ENCODE peak calls at places on chromosomes 3 and 15, in five cellular contexts. One of them, this sample, is unnamed.

GRCh38 chr15:63250312-63250965 is 27.0 kb upstream of the APH1B start:
- DNase-seq in astrocyte: peak; percentile 97
- DNase-seq in A549: no peak
- DNase-seq in OCI-LY7: no peak
- DNase-seq in neuronal stem cell: no peak
- DNase-seq in this sample: peak; percentile 98

GRCh38 chr3:4398120-4398740 is 68.8 kb downstream of the SUMF1 start:
- DNase-seq in astrocyte: no peak
- DNase-seq in neuronal stem cell: no peak
- DNase-seq in OCI-LY7: no peak
- DNase-seq in A549: no peak
- DNase-seq in this sample: no peak

GRCh38 chr15:52518487-52518886 is 10.2 kb downstream of the MYO5A start:
- DNase-seq in neuronal stem cell: no peak
- DNase-seq in astrocyte: peak; percentile 23
- DNase-seq in A549: no peak
- DNase-seq in OCI-LY7: no peak
- DNase-seq in this sample: no peak

GRCh38 chr3:42675909-42676308 is 9.4 kb upstream of the KLHL40 start:
- DNase-seq in OCI-LY7: no peak
- DNase-seq in astrocyte: no peak
- DNase-seq in neuronal stem cell: no peak
- DNase-seq in A549: no peak
- DNase-seq in this sample: no peak

GRCh38 chr15:75554717-75555116 is 24.4 kb downstream of the PTPN9 start:
- DNase-seq in neuronal stem cell: no peak
- DNase-seq in A549: no peak
- DNase-seq in astrocyte: peak; percentile 54
- DNase-seq in OCI-LY7: no peak
- DNase-seq in this sample: no peak

GRCh38 chr3:16124636-16125035 is 49.8 kb upstream of the GALNT15 start:
- DNase-seq in astrocyte: peak; percentile 100
- DNase-seq in A549: peak; percentile 42
- DNase-seq in neuronal stem cell: no peak
- DNase-seq in OCI-LY7: no peak
- DNase-seq in this sample: peak; percentile 94

GRCh38 chr3:2303567-2303966 is 204.9 kb downstream of the CNTN4 start:
- DNase-seq in A549: no peak
- DNase-seq in astrocyte: no peak
- DNase-seq in neuronal stem cell: peak; percentile 57
- DNase-seq in OCI-LY7: no peak
- DNase-seq in this sample: no peak

GRCh38 chr3:121660356-121661171 is at the start of gene HCLS1:
- DNase-seq in OCI-LY7: peak; percentile 89
- DNase-seq in A549: no peak
- DNase-seq in neuronal stem cell: no peak
- DNase-seq in astrocyte: no peak
- DNase-seq in this sample: no peak

GRCh38 chr15:28995193-28995592 is 109.4 kb downstream of the APBA2 start:
- DNase-seq in neuronal stem cell: no peak
- DNase-seq in astrocyte: no peak
- DNase-seq in OCI-LY7: no peak
- DNase-seq in A549: no peak
- DNase-seq in this sample: no peak

GRCh38 chr3:51942603-51943450 is 664 bp downstream of the PARP3 start:
- DNase-seq in A549: peak; percentile 60
- DNase-seq in astrocyte: peak; percentile 25
- DNase-seq in neuronal stem cell: no peak
- DNase-seq in OCI-LY7: peak; percentile 48
- DNase-seq in this sample: peak; percentile 48

GRCh38 chr3:55309336-55309735 is 177.8 kb downstream of the WNT5A start:
- DNase-seq in neuronal stem cell: no peak
- DNase-seq in OCI-LY7: no peak
- DNase-seq in astrocyte: peak; percentile 26
- DNase-seq in A549: no peak
- DNase-seq in this sample: no peak

GRCh38 chr3:128152419-128153155 is 694 bp upstream of the EEFSEC start:
- DNase-seq in A549: peak; percentile 89
- DNase-seq in OCI-LY7: peak; percentile 83
- DNase-seq in astrocyte: peak; percentile 42
- DNase-seq in neuronal stem cell: no peak
- DNase-seq in this sample: no peak

GRCh38 chr3:126908752-126909275 is 74.1 kb upstream of the PLXNA1 start:
- DNase-seq in OCI-LY7: no peak
- DNase-seq in A549: no peak
- DNase-seq in neuronal stem cell: no peak
- DNase-seq in astrocyte: no peak
- DNase-seq in this sample: no peak

GRCh38 chr15:55403531-55403930 is 4.6 kb downstream of the CCPG1 start:
- DNase-seq in astrocyte: peak; percentile 37
- DNase-seq in A549: peak; percentile 51
- DNase-seq in neuronal stem cell: no peak
- DNase-seq in OCI-LY7: peak; percentile 61
- DNase-seq in this sample: no peak
- H3K4me2 ChIP-seq in astrocyte: no peak overlapping the region
- H3K4me2 ChIP-seq in A549: peak overlapping the region; percentile 56
- H3K4me2 ChIP-seq in neuronal stem cell: no peak overlapping the region
- H3K4me2 ChIP-seq in OCI-LY7: peak overlapping the region; percentile 79
- H3K4me2 ChIP-seq in this sample: no peak overlapping the region

GRCh38 chr15:69876556-69876955 is 221.2 kb downstream of the TLE3 start:
- DNase-seq in astrocyte: no peak
- DNase-seq in OCI-LY7: no peak
- DNase-seq in neuronal stem cell: no peak
- DNase-seq in A549: no peak
- DNase-seq in this sample: no peak
- H3K4me2 ChIP-seq in astrocyte: no peak overlapping the region
- H3K4me2 ChIP-seq in OCI-LY7: no peak overlapping the region
- H3K4me2 ChIP-seq in neuronal stem cell: no peak overlapping the region
- H3K4me2 ChIP-seq in A549: no peak overlapping the region
- H3K4me2 ChIP-seq in this sample: no peak overlapping the region

DNA sequence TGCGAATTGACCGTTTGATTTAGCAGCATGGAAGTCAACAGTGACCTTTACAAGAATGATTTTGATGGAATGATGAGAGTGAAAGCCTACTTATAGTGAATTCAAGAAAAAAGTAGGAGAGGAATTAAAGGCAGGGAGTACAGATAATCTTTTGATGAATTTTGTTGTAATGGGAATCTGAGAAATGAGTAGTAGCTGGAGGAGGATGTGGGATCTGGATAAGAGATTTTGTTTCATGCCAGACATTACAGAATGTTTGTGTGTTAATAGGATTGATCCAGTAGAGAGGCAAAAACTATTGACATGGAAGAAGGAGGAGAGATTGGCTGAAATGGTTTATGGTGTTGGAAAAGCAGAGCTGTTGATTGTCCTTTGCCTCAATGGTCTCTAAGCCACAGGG is 17.4 kb upstream of the ZNF609 start:
- DNase-seq in astrocyte: peak; percentile 54
- DNase-seq in OCI-LY7: no peak
- DNase-seq in neuronal stem cell: no peak
- DNase-seq in A549: no peak
- DNase-seq in this sample: no peak
- H3K4me2 ChIP-seq in astrocyte: peak overlapping the region; percentile 85
- H3K4me2 ChIP-seq in OCI-LY7: no peak overlapping the region
- H3K4me2 ChIP-seq in neuronal stem cell: no peak overlapping the region
- H3K4me2 ChIP-seq in A549: peak overlapping the region; percentile 81
- H3K4me2 ChIP-seq in this sample: no peak overlapping the region

DNA sequence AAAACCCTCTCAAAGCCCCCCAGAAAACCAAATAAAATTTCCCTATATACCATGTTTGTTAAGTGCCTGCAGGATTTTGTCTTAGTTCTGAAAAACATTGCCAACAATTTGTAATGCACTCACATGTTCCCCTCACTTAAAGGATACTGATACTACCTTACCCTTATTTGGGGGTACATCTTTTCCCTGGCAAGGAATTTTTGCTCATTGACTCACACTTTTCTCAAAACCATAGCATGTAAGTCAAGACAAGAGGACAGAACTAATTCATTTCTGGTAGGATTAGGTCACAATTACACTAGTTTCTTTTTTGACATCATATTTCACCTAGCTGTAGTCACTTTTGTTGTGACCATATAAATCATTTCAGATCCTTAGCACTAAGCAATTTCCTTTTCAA is 222.2 kb downstream of the THRB start:
- DNase-seq in astrocyte: no peak
- DNase-seq in neuronal stem cell: no peak
- DNase-seq in OCI-LY7: no peak
- DNase-seq in A549: no peak
- DNase-seq in this sample: peak; percentile 24
- H3K4me2 ChIP-seq in astrocyte: no peak overlapping the region
- H3K4me2 ChIP-seq in neuronal stem cell: no peak overlapping the region
- H3K4me2 ChIP-seq in OCI-LY7: no peak overlapping the region
- H3K4me2 ChIP-seq in A549: peak overlapping the region; percentile 30
- H3K4me2 ChIP-seq in this sample: no peak overlapping the region

DNA sequence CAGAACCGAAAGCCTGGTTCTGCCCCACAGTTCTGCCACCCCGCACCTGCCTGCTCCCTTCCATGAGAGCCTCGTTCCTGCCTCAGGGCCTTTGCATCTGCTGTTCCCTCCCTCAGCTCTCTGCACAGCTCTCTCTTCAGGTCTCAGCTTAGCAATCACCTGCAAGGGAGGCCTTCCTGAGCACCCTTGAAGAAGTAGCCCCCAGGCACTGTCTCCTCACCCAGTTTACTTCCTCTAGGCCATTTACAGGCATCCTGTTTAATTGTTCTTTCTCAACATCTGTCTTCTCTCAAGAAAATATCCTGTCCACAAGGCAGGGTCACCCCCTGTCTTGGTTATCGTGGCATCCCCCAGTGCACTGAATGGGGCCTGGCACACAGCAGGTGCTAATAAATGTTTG is 13.4 kb upstream of the IQSEC1 start:
- DNase-seq in OCI-LY7: peak; percentile 88
- DNase-seq in A549: no peak
- DNase-seq in astrocyte: no peak
- DNase-seq in neuronal stem cell: no peak
- DNase-seq in this sample: no peak
- H3K4me2 ChIP-seq in OCI-LY7: peak overlapping the region; percentile 67
- H3K4me2 ChIP-seq in A549: no peak overlapping the region
- H3K4me2 ChIP-seq in astrocyte: no peak overlapping the region
- H3K4me2 ChIP-seq in neuronal stem cell: no peak overlapping the region
- H3K4me2 ChIP-seq in this sample: no peak overlapping the region

GRCh38 chr3:195450731-195451229 is 8.0 kb upstream of the ACAP2 start:
- DNase-seq in OCI-LY7: no peak
- DNase-seq in astrocyte: no peak
- DNase-seq in A549: no peak
- DNase-seq in neuronal stem cell: no peak
- DNase-seq in this sample: no peak
- H3K4me2 ChIP-seq in OCI-LY7: no peak overlapping the region
- H3K4me2 ChIP-seq in astrocyte: no peak overlapping the region
- H3K4me2 ChIP-seq in A549: no peak overlapping the region
- H3K4me2 ChIP-seq in neuronal stem cell: no peak overlapping the region
- H3K4me2 ChIP-seq in this sample: no peak overlapping the region